ENCODE peak calls at places on chromosome 16, in six cellular contexts. U is progenitor cell of endocrine pancreas, Y is AG04449, M is tibial nerve, G is B cell, L is omental fat pad. Z is an unnamed sample.

GRCh38 chr16:85479972-85480726 is 133.0 kb upstream of the GSE1 start:
- DNase-seq in U (no peak), Y (no peak), M (no peak), G (peak; percentile 87), L (no peak), Z (peak; percentile 37)

GRCh38 chr16:53695070-53695469 is 8.6 kb downstream of the RPGRIP1L start:
- DNase-seq in U (no peak), Y (peak; percentile 72), M (no peak), G (no peak), L (no peak), Z (no peak)

GRCh38 chr16:29925805-29926674 is at the start of gene KCTD13:
- DNase-seq in U (peak; percentile 93), Y (no peak), M (peak; percentile 80), G (peak; percentile 99), L (peak; percentile 60), Z (peak; percentile 82)

GRCh38 chr16:5056347-5056746 is 9.4 kb downstream of the C16orf89 start:
- DNase-seq in U (no peak), Y (no peak), M (no peak), G (peak; percentile 51), L (no peak), Z (peak; percentile 30)

GRCh38 chr16:67457611-67458010 is 23.3 kb downstream of the ATP6V0D1 start:
- DNase-seq in U (no peak), Y (no peak), M (no peak), G (no peak), L (no peak), Z (no peak)

GRCh38 chr16:68230176-68230571 is 5.8 kb downstream of the ESRP2 start:
- DNase-seq in U (no peak), Y (no peak), M (no peak), G (no peak), L (no peak), Z (no peak)

GRCh38 chr16:24917236-24917635 is 71.5 kb downstream of the SLC5A11 start:
- DNase-seq in U (no peak), Y (no peak), M (no peak), G (no peak), L (no peak), Z (no peak)

GRCh38 chr16:71645450-71645849 is 19.5 kb downstream of the MARVELD3 start:
- DNase-seq in U (no peak), Y (no peak), M (no peak), G (no peak), L (no peak), Z (no peak)

GRCh38 chr16:85557083-85557975 is 55.8 kb upstream of the GSE1 start:
- DNase-seq in U (no peak), Y (no peak), M (no peak), G (no peak), L (no peak), Z (peak; percentile 51)

GRCh38 chr16:67415872-67416793 is at the start of gene ZDHHC1:
- DNase-seq in U (peak; percentile 72), Y (no peak), M (no peak), G (peak; percentile 92), L (no peak), Z (no peak)

GRCh38 chr16:66741971-66742396 is 9.4 kb downstream of the DYNC1LI2 start:
- DNase-seq in U (no peak), Y (no peak), M (no peak), G (no peak), L (no peak), Z (no peak)

GRCh38 chr16:13543850-13544249 is 376.1 kb upstream of the ERCC4 start:
- DNase-seq in U (no peak), Y (no peak), M (no peak), G (no peak), L (no peak), Z (no peak)

GRCh38 chr16:79334127-79334526 is 266.4 kb downstream of the MAF start:
- DNase-seq in U (no peak), Y (no peak), M (no peak), G (no peak), L (no peak), Z (peak; percentile 30)

GRCh38 chr16:27819881-27820610 is 243.5 kb downstream of the GSG1L start:
- DNase-seq in U (no peak), Y (no peak), M (no peak), G (no peak), L (no peak), Z (no peak)

GRCh38 chr16:22314661-22315626 is 17.7 kb downstream of the POLR3E start:
- DNase-seq in U (no peak), Y (no peak), M (no peak), G (no peak), L (no peak), Z (no peak)

GRCh38 chr16:72137380-72138063 is 34.4 kb downstream of the PMFBP1 start:
- DNase-seq in U (no peak), Y (no peak), M (no peak), G (no peak), L (no peak), Z (no peak)

DNA sequence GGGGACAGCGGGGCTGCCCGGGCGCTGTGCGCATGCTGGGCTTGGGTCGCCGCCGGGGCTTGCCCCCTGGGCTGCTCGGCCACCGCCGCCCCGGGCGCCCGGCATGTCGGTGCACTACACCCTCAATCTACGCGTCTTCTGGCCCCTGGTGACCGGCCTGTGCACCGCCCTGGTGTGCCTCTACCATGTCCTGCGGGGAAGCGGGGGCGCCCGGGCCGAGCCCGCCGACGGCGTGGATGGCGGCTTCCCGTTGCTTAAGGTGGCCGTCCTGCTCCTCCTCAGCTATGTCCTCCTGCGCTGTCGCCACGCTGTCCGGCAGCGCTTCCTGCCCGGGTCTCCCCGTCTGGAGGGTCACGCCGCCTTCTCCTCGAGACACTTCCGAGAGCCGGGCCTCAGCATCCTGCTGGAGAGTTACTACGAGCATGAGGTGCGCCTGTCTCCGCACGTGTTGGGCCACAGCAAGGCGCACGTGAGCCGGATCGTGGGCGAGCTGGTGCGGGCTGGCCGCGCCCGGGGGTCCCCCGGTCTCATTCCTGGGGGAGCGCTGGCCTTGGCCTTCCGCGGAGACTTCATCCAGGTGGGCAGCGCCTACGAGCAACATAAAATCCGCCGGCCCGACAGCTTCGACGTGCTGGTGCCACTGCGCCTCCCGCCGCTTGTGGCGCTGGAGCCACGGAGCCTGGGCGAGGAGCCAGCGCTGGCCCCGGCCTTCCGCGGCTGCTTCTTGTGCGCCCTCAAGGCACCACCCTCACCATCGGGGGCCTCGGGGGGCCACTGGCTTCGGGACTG is 789 bp downstream of the ITPRIPL2 start:
- DNase-seq in U (peak; percentile 29), Y (no peak), M (peak; percentile 47), G (no peak), L (peak; percentile 46), Z (peak; percentile 51)
- TF ChIP-seq CTCF in U (no peak), Y (peak; percentile 32), M (no peak), G (no peak), L (no peak), Z (no peak)

DNA sequence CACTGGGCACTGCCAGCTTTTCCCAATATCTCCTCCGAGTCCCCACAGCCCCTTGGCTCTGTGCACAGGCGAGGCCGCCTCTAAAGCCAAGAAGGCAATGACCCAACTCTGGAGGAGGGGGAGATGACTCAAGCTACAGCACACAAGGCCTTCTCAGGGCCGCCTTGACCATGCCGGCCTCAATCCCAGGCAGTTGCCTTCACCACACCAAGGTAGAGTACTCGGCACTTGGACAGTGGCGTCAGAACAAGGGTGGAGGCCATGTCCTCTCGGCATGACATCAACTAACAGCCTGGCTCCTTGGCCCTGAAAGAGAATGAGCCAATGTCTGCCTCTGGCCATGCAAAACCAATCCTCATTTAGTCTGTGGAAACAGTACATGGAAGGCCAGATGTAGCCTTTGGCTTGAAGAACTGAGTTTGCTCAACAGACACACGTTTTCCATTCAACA is 139.7 kb downstream of the XYLT1 start:
- DNase-seq in U (no peak), Y (no peak), M (peak; percentile 60), G (no peak), L (no peak), Z (no peak)
- TF ChIP-seq CTCF in U (no peak), Y (no peak), M (no peak), G (no peak), L (no peak), Z (no peak)

GRCh38 chr16:54812229-54812628 is 118.4 kb upstream of the IRX5 start:
- DNase-seq in U (no peak), Y (no peak), M (no peak), G (no peak), L (no peak), Z (no peak)
- TF ChIP-seq CTCF in U (no peak), Y (peak; percentile 5), M (no peak), G (no peak), L (no peak), Z (peak; percentile 50)

DNA sequence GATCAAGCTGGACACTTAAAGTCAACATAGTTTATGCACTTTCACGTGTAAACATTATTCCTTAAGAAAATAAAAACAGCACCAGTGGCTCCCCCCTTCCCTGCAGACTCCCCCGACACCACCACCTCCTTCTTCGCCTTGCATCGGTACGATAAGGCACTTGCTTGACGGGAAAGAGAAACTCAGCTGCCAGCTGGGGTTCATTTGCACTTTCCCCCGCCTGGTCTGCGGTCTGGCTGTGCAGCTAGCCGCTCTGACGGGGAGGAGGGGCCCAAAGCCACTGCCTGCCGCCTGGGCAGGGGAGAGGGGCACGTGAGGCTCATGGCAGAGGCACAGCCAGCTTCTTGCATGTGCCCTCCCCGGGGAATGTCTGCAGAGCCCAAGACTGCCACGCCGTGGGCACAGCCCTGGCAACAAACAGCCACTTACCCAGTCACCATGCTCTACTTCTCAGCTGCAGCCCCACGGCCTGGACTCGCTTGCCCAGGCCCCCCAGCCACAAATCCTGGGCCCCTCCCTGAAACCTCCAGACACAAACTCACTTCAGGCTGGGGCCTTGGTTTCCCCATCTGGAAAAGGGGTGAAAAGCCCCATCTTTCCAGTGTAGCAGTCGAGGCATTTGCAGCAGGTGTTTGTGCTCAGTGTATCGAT is 16.5 kb upstream of the PRM1 start:
- DNase-seq in U (peak; percentile 26), Y (no peak), M (peak; percentile 27), G (peak; percentile 82), L (no peak), Z (no peak)
- TF ChIP-seq CTCF in U (no peak), Y (no peak), M (no peak), G (peak; percentile 35), L (no peak), Z (no peak)

DNA sequence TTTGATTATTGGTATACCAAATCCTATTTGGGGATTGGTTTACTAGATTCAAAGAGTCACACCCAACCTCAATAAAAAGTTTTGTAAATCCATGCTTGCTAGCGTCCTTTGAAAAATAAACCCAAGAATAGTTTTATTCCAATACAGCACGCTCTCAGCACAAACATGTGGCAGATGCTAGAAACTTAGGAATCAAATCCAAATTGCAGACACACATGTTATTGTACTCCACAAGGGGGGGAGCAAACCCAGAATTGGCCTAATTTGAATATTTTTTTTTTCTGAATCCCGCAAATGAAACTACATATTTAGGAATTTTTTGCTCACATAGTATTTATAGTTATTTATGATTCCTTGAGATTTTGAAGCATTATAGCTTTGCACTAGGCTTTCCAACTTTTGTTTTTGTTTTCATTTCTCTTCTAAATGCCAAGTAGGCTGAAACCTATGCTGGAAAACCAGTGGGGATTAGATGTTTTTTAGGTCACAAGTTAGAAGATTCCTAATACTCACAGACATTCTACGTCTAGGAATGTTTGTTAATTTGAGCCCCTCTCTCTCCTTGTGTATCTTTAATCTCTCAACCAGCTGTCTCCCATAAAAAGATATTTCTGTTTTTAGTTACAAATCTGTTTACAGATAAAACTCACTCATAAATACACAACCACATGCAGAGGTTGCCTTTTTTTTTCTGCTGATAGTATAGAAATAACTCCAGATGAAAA is 59.3 kb upstream of the CDH11 start:
- DNase-seq in U (no peak), Y (no peak), M (no peak), G (no peak), L (no peak), Z (no peak)
- TF ChIP-seq CTCF in U (no peak), Y (peak; percentile 1), M (no peak), G (no peak), L (no peak), Z (no peak)